ENCODE peak calls at places on chromosome 5, in ten cellular contexts. H is right atrium auricular region; O is NCI-H345; F is WTC11; M is effector CD4-positive, alpha-beta T cell; P is stimulated activated CD8-positive, alpha-beta memory T cell treated with anti-CD3 and anti-CD28 coated beads, Interleukin-15, amount 100 ng/mL, for 4 hours; A is AG08396; V is activated naive CD4-positive, alpha-beta T cell treated with anti-CD3 and anti-CD28 coated beads, Interleukin-2, amount 50 U/mL, for 72 hours; T is mesenteric fat pad; J is renal cortical epithelial cell. C is an unnamed sample.

GRCh38 chr5:142680605-142681259 is 5.2 kb downstream of the FGF1 start:
- DNase-seq in V (no peak), A (peak; percentile 43), H (no peak), M (no peak), P (no peak), O (peak; percentile 25), F (no peak), T (no peak), J (peak; percentile 90), C (peak; percentile 33)

GRCh38 chr5:107565791-107566536 is 104.8 kb downstream of the EFNA5 start:
- DNase-seq in O (no peak), P (no peak), V (no peak), A (no peak), F (no peak), M (no peak), T (no peak), H (no peak), J (no peak), C (no peak)

GRCh38 chr5:172830876-172831662 is 3.0 kb upstream of the ERGIC1 start:
- DNase-seq in T (no peak), M (no peak), O (no peak), P (no peak), J (peak; percentile 91), A (peak; percentile 72), F (no peak), V (no peak), H (no peak), C (no peak)

GRCh38 chr5:53419247-53419646 is 61.2 kb upstream of the FST start:
- DNase-seq in F (no peak), A (peak; percentile 27), V (no peak), T (no peak), J (peak; percentile 78), O (no peak), H (no peak), M (no peak), P (no peak), C (no peak)

GRCh38 chr5:126525630-126526245 is 69.3 kb downstream of the ALDH7A1 start:
- DNase-seq in P (no peak), V (no peak), A (no peak), H (peak; percentile 84), J (peak; percentile 51), F (peak; percentile 47), T (no peak), M (no peak), O (no peak), C (no peak)

GRCh38 chr5:147391781-147392180 is 118.1 kb downstream of the DPYSL3 start:
- DNase-seq in P (no peak), J (peak; percentile 84), F (peak; percentile 38), A (peak; percentile 64), T (no peak), O (peak; percentile 17), V (no peak), M (no peak), H (peak; percentile 82), C (peak; percentile 44)

GRCh38 chr5:131475416-131476045 is 159.5 kb downstream of the RAPGEF6 start:
- DNase-seq in O (no peak), H (no peak), P (no peak), M (no peak), T (no peak), V (no peak), F (no peak), A (no peak), J (no peak), C (no peak)

GRCh38 chr5:172939045-172939444 is 20.2 kb upstream of the RPL26L1 start:
- DNase-seq in F (peak; percentile 74), T (no peak), M (no peak), A (no peak), J (no peak), P (no peak), O (peak; percentile 34), V (peak; percentile 22), H (no peak), C (no peak)

GRCh38 chr5:60916646-60917045 is 28.2 kb downstream of the ERCC8 start:
- DNase-seq in T (no peak), J (no peak), M (no peak), O (no peak), F (no peak), V (no peak), A (no peak), P (no peak), H (no peak), C (no peak)

GRCh38 chr5:167730121-167730520 is 561.3 kb upstream of the WWC1 start:
- DNase-seq in F (no peak), A (peak; percentile 57), V (no peak), O (no peak), P (no peak), T (no peak), J (peak; percentile 97), H (no peak), M (no peak), C (peak; percentile 6)

GRCh38 chr5:173660481-173661280 is 44.2 kb upstream of the BOD1 start:
- DNase-seq in F (no peak), J (no peak), A (no peak), M (no peak), V (no peak), O (no peak), P (no peak), T (no peak), H (no peak), C (no peak)